ENCODE peak calls at places on chromosomes 6 and 20, in ten cellular contexts. One of them, this sample, is unnamed.

GRCh38 chr6:164690241-164690640 is 619.2 kb downstream of the C6orf118 start:
- DNase-seq in AG20443: no peak
- DNase-seq in HTR-8/SVneo: no peak
- DNase-seq in activated CD4-positive, alpha-beta T cell treated with anti-CD3 and anti-CD28 coated beads for 48 hours: no peak
- DNase-seq in aorta: no peak
- DNase-seq in AG04450: no peak
- DNase-seq in T-helper 9 cell: no peak
- DNase-seq in frontal cortex: no peak
- DNase-seq in bronchial epithelial cell: no peak
- DNase-seq in GM12891: no peak
- DNase-seq in this sample: no peak

GRCh38 chr20:62104791-62105345 is 17.4 kb upstream of the LSM14B start:
- DNase-seq in bronchial epithelial cell: no peak
- DNase-seq in T-helper 9 cell: no peak
- DNase-seq in frontal cortex: no peak
- DNase-seq in AG20443: peak
- DNase-seq in HTR-8/SVneo: no peak
- DNase-seq in AG04450: no peak
- DNase-seq in GM12891: no peak
- DNase-seq in activated CD4-positive, alpha-beta T cell treated with anti-CD3 and anti-CD28 coated beads for 48 hours: no peak
- DNase-seq in aorta: no peak
- DNase-seq in this sample: peak

GRCh38 chr6:41416165-41416837 is 80.9 kb downstream of the NCR2 start:
- DNase-seq in bronchial epithelial cell: no peak
- DNase-seq in T-helper 9 cell: no peak
- DNase-seq in aorta: no peak
- DNase-seq in GM12891: no peak
- DNase-seq in HTR-8/SVneo: no peak
- DNase-seq in AG20443: no peak
- DNase-seq in frontal cortex: no peak
- DNase-seq in AG04450: no peak
- DNase-seq in activated CD4-positive, alpha-beta T cell treated with anti-CD3 and anti-CD28 coated beads for 48 hours: no peak
- DNase-seq in this sample: no peak

GRCh38 chr6:42451595-42452170 is at the start of gene TRERF1:
- DNase-seq in frontal cortex: peak
- DNase-seq in bronchial epithelial cell: peak
- DNase-seq in T-helper 9 cell: peak
- DNase-seq in HTR-8/SVneo: peak
- DNase-seq in aorta: peak
- DNase-seq in AG04450: peak
- DNase-seq in AG20443: peak
- DNase-seq in GM12891: peak
- DNase-seq in activated CD4-positive, alpha-beta T cell treated with anti-CD3 and anti-CD28 coated beads for 48 hours: peak
- DNase-seq in this sample: peak

GRCh38 chr6:161027385-161027784 is 35.8 kb downstream of the MAP3K4 start:
- DNase-seq in HTR-8/SVneo: no peak
- DNase-seq in GM12891: no peak
- DNase-seq in aorta: no peak
- DNase-seq in AG20443: no peak
- DNase-seq in frontal cortex: no peak
- DNase-seq in bronchial epithelial cell: no peak
- DNase-seq in AG04450: no peak
- DNase-seq in activated CD4-positive, alpha-beta T cell treated with anti-CD3 and anti-CD28 coated beads for 48 hours: no peak
- DNase-seq in T-helper 9 cell: no peak
- DNase-seq in this sample: no peak

GRCh38 chr6:101126501-101126900 is 245.4 kb upstream of the ASCC3 start:
- DNase-seq in T-helper 9 cell: no peak
- DNase-seq in aorta: no peak
- DNase-seq in AG20443: no peak
- DNase-seq in activated CD4-positive, alpha-beta T cell treated with anti-CD3 and anti-CD28 coated beads for 48 hours: no peak
- DNase-seq in frontal cortex: no peak
- DNase-seq in GM12891: no peak
- DNase-seq in AG04450: no peak
- DNase-seq in bronchial epithelial cell: no peak
- DNase-seq in HTR-8/SVneo: no peak
- DNase-seq in this sample: no peak

GRCh38 chr20:12210591-12210990 is 292.9 kb downstream of the BTBD3 start:
- DNase-seq in HTR-8/SVneo: no peak
- DNase-seq in frontal cortex: no peak
- DNase-seq in GM12891: no peak
- DNase-seq in activated CD4-positive, alpha-beta T cell treated with anti-CD3 and anti-CD28 coated beads for 48 hours: no peak
- DNase-seq in bronchial epithelial cell: no peak
- DNase-seq in T-helper 9 cell: no peak
- DNase-seq in AG04450: no peak
- DNase-seq in aorta: no peak
- DNase-seq in AG20443: no peak
- DNase-seq in this sample: no peak

GRCh38 chr6:11761744-11762620 is 16.6 kb downstream of the ADTRP start:
- DNase-seq in HTR-8/SVneo: no peak
- DNase-seq in frontal cortex: no peak
- DNase-seq in AG04450: no peak
- DNase-seq in aorta: no peak
- DNase-seq in T-helper 9 cell: no peak
- DNase-seq in activated CD4-positive, alpha-beta T cell treated with anti-CD3 and anti-CD28 coated beads for 48 hours: no peak
- DNase-seq in GM12891: no peak
- DNase-seq in bronchial epithelial cell: no peak
- DNase-seq in AG20443: no peak
- DNase-seq in this sample: no peak

GRCh38 chr6:129251669-129252376 is 368.9 kb downstream of the LAMA2 start:
- DNase-seq in frontal cortex: peak
- DNase-seq in HTR-8/SVneo: peak
- DNase-seq in bronchial epithelial cell: peak
- DNase-seq in aorta: no peak
- DNase-seq in GM12891: peak
- DNase-seq in activated CD4-positive, alpha-beta T cell treated with anti-CD3 and anti-CD28 coated beads for 48 hours: peak
- DNase-seq in AG04450: peak
- DNase-seq in AG20443: peak
- DNase-seq in T-helper 9 cell: peak
- DNase-seq in this sample: peak

GRCh38 chr6:107202876-107203468 is 87.7 kb upstream of the BEND3 start:
- DNase-seq in AG04450: no peak
- DNase-seq in AG20443: no peak
- DNase-seq in activated CD4-positive, alpha-beta T cell treated with anti-CD3 and anti-CD28 coated beads for 48 hours: no peak
- DNase-seq in frontal cortex: no peak
- DNase-seq in T-helper 9 cell: no peak
- DNase-seq in HTR-8/SVneo: no peak
- DNase-seq in aorta: no peak
- DNase-seq in GM12891: no peak
- DNase-seq in bronchial epithelial cell: no peak
- DNase-seq in this sample: no peak

GRCh38 chr6:33992191-33992590 is 153.7 kb downstream of the GRM4 start:
- DNase-seq in frontal cortex: no peak
- DNase-seq in GM12891: no peak
- DNase-seq in AG04450: no peak
- DNase-seq in aorta: no peak
- DNase-seq in T-helper 9 cell: no peak
- DNase-seq in activated CD4-positive, alpha-beta T cell treated with anti-CD3 and anti-CD28 coated beads for 48 hours: no peak
- DNase-seq in HTR-8/SVneo: no peak
- DNase-seq in bronchial epithelial cell: no peak
- DNase-seq in AG20443: no peak
- DNase-seq in this sample: no peak

GRCh38 chr6:82396964-82397761 is 33.5 kb downstream of the TPBG start:
- DNase-seq in HTR-8/SVneo: peak
- DNase-seq in GM12891: no peak
- DNase-seq in AG20443: peak
- DNase-seq in aorta: no peak
- DNase-seq in frontal cortex: peak
- DNase-seq in AG04450: peak
- DNase-seq in T-helper 9 cell: no peak
- DNase-seq in bronchial epithelial cell: peak
- DNase-seq in activated CD4-positive, alpha-beta T cell treated with anti-CD3 and anti-CD28 coated beads for 48 hours: no peak
- DNase-seq in this sample: no peak

GRCh38 chr6:10373642-10374359 is 41.1 kb downstream of the TFAP2A start:
- DNase-seq in AG04450: no peak
- DNase-seq in HTR-8/SVneo: peak
- DNase-seq in activated CD4-positive, alpha-beta T cell treated with anti-CD3 and anti-CD28 coated beads for 48 hours: no peak
- DNase-seq in T-helper 9 cell: no peak
- DNase-seq in GM12891: no peak
- DNase-seq in bronchial epithelial cell: peak
- DNase-seq in aorta: no peak
- DNase-seq in AG20443: peak
- DNase-seq in frontal cortex: no peak
- DNase-seq in this sample: no peak

GRCh38 chr20:46751856-46752255 is 42.4 kb downstream of the SLC2A10 start:
- DNase-seq in AG20443: peak
- DNase-seq in aorta: no peak
- DNase-seq in HTR-8/SVneo: no peak
- DNase-seq in GM12891: no peak
- DNase-seq in frontal cortex: peak
- DNase-seq in activated CD4-positive, alpha-beta T cell treated with anti-CD3 and anti-CD28 coated beads for 48 hours: no peak
- DNase-seq in bronchial epithelial cell: no peak
- DNase-seq in T-helper 9 cell: no peak
- DNase-seq in AG04450: no peak
- DNase-seq in this sample: no peak

GRCh38 chr6:56849876-56850275 is 105.0 kb upstream of the BEND6 start:
- DNase-seq in aorta: no peak
- DNase-seq in AG04450: no peak
- DNase-seq in AG20443: peak
- DNase-seq in HTR-8/SVneo: peak
- DNase-seq in bronchial epithelial cell: no peak
- DNase-seq in frontal cortex: no peak
- DNase-seq in T-helper 9 cell: no peak
- DNase-seq in GM12891: no peak
- DNase-seq in activated CD4-positive, alpha-beta T cell treated with anti-CD3 and anti-CD28 coated beads for 48 hours: no peak
- DNase-seq in this sample: no peak

GRCh38 chr6:43115365-43115764 is 39.3 kb downstream of the PTK7 start:
- DNase-seq in HTR-8/SVneo: no peak
- DNase-seq in GM12891: no peak
- DNase-seq in frontal cortex: no peak
- DNase-seq in AG20443: no peak
- DNase-seq in bronchial epithelial cell: peak
- DNase-seq in aorta: no peak
- DNase-seq in T-helper 9 cell: no peak
- DNase-seq in activated CD4-positive, alpha-beta T cell treated with anti-CD3 and anti-CD28 coated beads for 48 hours: no peak
- DNase-seq in AG04450: no peak
- DNase-seq in this sample: no peak

GRCh38 chr20:50664248-50664647 is 27.1 kb downstream of the RIPOR3 start:
- DNase-seq in aorta: no peak
- DNase-seq in frontal cortex: no peak
- DNase-seq in GM12891: no peak
- DNase-seq in activated CD4-positive, alpha-beta T cell treated with anti-CD3 and anti-CD28 coated beads for 48 hours: no peak
- DNase-seq in T-helper 9 cell: no peak
- DNase-seq in bronchial epithelial cell: no peak
- DNase-seq in HTR-8/SVneo: no peak
- DNase-seq in AG20443: no peak
- DNase-seq in AG04450: no peak
- DNase-seq in this sample: no peak

GRCh38 chr6:16316741-16317251 is 78.4 kb downstream of the GMPR start:
- DNase-seq in AG04450: no peak
- DNase-seq in frontal cortex: no peak
- DNase-seq in bronchial epithelial cell: peak
- DNase-seq in GM12891: no peak
- DNase-seq in activated CD4-positive, alpha-beta T cell treated with anti-CD3 and anti-CD28 coated beads for 48 hours: peak
- DNase-seq in AG20443: peak
- DNase-seq in HTR-8/SVneo: peak
- DNase-seq in aorta: no peak
- DNase-seq in T-helper 9 cell: peak
- DNase-seq in this sample: no peak

GRCh38 chr6:166435574-166435973 is 52.8 kb upstream of the MPC1 start:
- DNase-seq in HTR-8/SVneo: no peak
- DNase-seq in AG04450: no peak
- DNase-seq in frontal cortex: no peak
- DNase-seq in AG20443: no peak
- DNase-seq in activated CD4-positive, alpha-beta T cell treated with anti-CD3 and anti-CD28 coated beads for 48 hours: peak
- DNase-seq in bronchial epithelial cell: peak
- DNase-seq in T-helper 9 cell: no peak
- DNase-seq in aorta: peak
- DNase-seq in GM12891: peak
- DNase-seq in this sample: no peak

This sample was measured in prostate gland.